ENCODE peak calls at places on chromosomes 12 and 14, in four cellular contexts. L is tibial artery; O is stimulated activated CD4-positive, alpha-beta T cell treated with anti-CD3 and anti-CD28 coated beads, Interleukin-1b, Interleukin-23, amount 100 ng/mL, for 24 hours; H is NCI-H146. I is an unnamed sample.

GRCh38 chr14:77276959-77277358 is 6.0 kb upstream of the NGB start:
- DNase-seq in H (no peak), L (no peak), O (no peak), I (no peak)

GRCh38 chr14:102948698-102949061 is 26.2 kb downstream of the AMN start:
- DNase-seq in L (no peak), H (no peak), O (no peak), I (no peak)

GRCh38 chr14:89858084-89858483 is 96.4 kb downstream of the EFCAB11 start:
- DNase-seq in H (no peak), L (no peak), O (no peak), I (no peak)

GRCh38 chr14:23562822-23563472 is 4.6 kb downstream of the AP1G2 start:
- DNase-seq in H (peak; percentile 56), O (no peak), L (no peak), I (peak; percentile 88)

GRCh38 chr12:121511931-121512330 is 68.9 kb downstream of the KDM2B start:
- DNase-seq in L (no peak), O (no peak), H (no peak), I (no peak)

GRCh38 chr12:53187145-53187899 is 6.6 kb upstream of the CSAD start:
- DNase-seq in L (no peak), H (no peak), O (no peak), I (no peak)

GRCh38 chr14:98510392-98510791 is 761.6 kb downstream of the BCL11B start:
- DNase-seq in O (no peak), H (no peak), L (no peak), I (no peak)

GRCh38 chr12:68439368-68440045 is 107.3 kb upstream of the MDM1 start:
- DNase-seq in H (no peak), L (no peak), O (no peak), I (no peak)

GRCh38 chr12:27193854-27194544 is 50.1 kb upstream of the STK38L start:
- DNase-seq in L (peak; percentile 61), O (no peak), H (no peak), I (no peak)

GRCh38 chr12:32534698-32535097 is 135.3 kb downstream of the FGD4 start:
- DNase-seq in H (no peak), L (no peak), O (no peak), I (no peak)

GRCh38 chr12:50107416-50108268 is 3.8 kb downstream of the GPD1 start:
- DNase-seq in O (no peak), H (no peak), L (no peak), I (no peak)

I was measured in H1.